ENCODE peak calls at places on chromosomes 6 and 20, in seven cellular contexts. Z, S, Y, L, C, Q and D are unnamed samples.

GRCh38 chr6:136503303-136503702 is 46.9 kb downstream of the MAP7 start:
- DNase-seq in Z (no peak), S (no peak), Y (no peak), L (no peak), C (no peak), Q (no peak), D (no peak)

GRCh38 chr6:16770701-16771569 is 9.7 kb upstream of the ATXN1 start:
- DNase-seq in Z (peak; percentile 79), S (peak; percentile 76), Y (peak; percentile 76), L (peak; percentile 79), C (peak; percentile 88), Q (no peak), D (no peak)

GRCh38 chr20:39893013-39893685 is 795.9 kb downstream of the MAFB start:
- DNase-seq in Z (peak; percentile 86), S (no peak), Y (peak; percentile 42), L (no peak), C (no peak), Q (no peak), D (no peak)

GRCh38 chr6:170185175-170185970 is 105.5 kb downstream of the DLL1 start:
- DNase-seq in Z (no peak), S (no peak), Y (no peak), L (no peak), C (no peak), Q (no peak), D (peak; percentile 56)

GRCh38 chr6:131960371-131961133 is 9.4 kb upstream of the CCN2 start:
- DNase-seq in Z (no peak), S (no peak), Y (no peak), L (no peak), C (no peak), Q (no peak), D (no peak)

GRCh38 chr6:36701401-36701991 is 3.9 kb downstream of the RAB44 start:
- DNase-seq in Z (no peak), S (no peak), Y (no peak), L (peak; percentile 29), C (no peak), Q (no peak), D (no peak)

GRCh38 chr6:12718025-12718424 is 1.5 kb downstream of the PHACTR1 start:
- DNase-seq in Z (peak; percentile 80), S (no peak), Y (no peak), L (no peak), C (no peak), Q (no peak), D (no peak)

GRCh38 chr6:168136001-168136400 is 57.0 kb upstream of the FRMD1 start:
- DNase-seq in Z (no peak), S (no peak), Y (no peak), L (no peak), C (no peak), Q (no peak), D (peak; percentile 20)

GRCh38 chr6:167976708-167977107 is 20.8 kb upstream of the KIF25 start:
- DNase-seq in Z (no peak), S (no peak), Y (no peak), L (no peak), C (no peak), Q (no peak), D (no peak)

GRCh38 chr6:170132561-170132991 is 158.3 kb downstream of the DLL1 start:
- DNase-seq in Z (no peak), S (peak; percentile 25), Y (peak; percentile 84), L (no peak), C (no peak), Q (no peak), D (peak; percentile 53)

GRCh38 chr6:27791182-27791939 is 120.8 kb downstream of the OR2B2 start:
- DNase-seq in Z (peak; percentile 79), S (no peak), Y (peak; percentile 76), L (peak; percentile 59), C (no peak), Q (no peak), D (peak; percentile 66)

GRCh38 chr6:894274-894673 is 201.3 kb upstream of the EXOC2 start:
- DNase-seq in Z (no peak), S (no peak), Y (no peak), L (no peak), C (no peak), Q (no peak), D (no peak)

GRCh38 chr6:136526196-136526930 is 23.9 kb downstream of the MAP7 start:
- DNase-seq in Z (peak; percentile 64), S (no peak), Y (peak; percentile 95), L (peak; percentile 19), C (peak; percentile 69), Q (no peak), D (no peak)

GRCh38 chr20:7939663-7940062 is 595 bp downstream of the HAO1 start:
- DNase-seq in Z (no peak), S (no peak), Y (no peak), L (no peak), C (no peak), Q (no peak), D (no peak)

GRCh38 chr6:85402922-85403321 is 47.0 kb upstream of the NT5E start:
- DNase-seq in Z (no peak), S (no peak), Y (no peak), L (no peak), C (no peak), Q (no peak), D (no peak)

GRCh38 chr6:111382476-111383294 is 100.3 kb downstream of the REV3L start:
- DNase-seq in Z (no peak), S (no peak), Y (no peak), L (no peak), C (peak; percentile 49), Q (no peak), D (no peak)

GRCh38 chr20:58623579-58624473 is 27.3 kb upstream of the STX16 start:
- DNase-seq in Z (peak; percentile 98), S (peak; percentile 64), Y (peak; percentile 100), L (no peak), C (no peak), Q (no peak), D (no peak)

GRCh38 chr6:155850408-155850841 is 394.8 kb upstream of the NOX3 start:
- DNase-seq in Z (peak; percentile 77), S (no peak), Y (no peak), L (no peak), C (no peak), Q (no peak), D (no peak)

GRCh38 chr20:3349786-3350185 is 57.7 kb downstream of the DNAAF9 start:
- DNase-seq in Z (no peak), S (no peak), Y (no peak), L (no peak), C (no peak), Q (no peak), D (no peak)

GRCh38 chr20:31605902-31606677 is 1.0 kb downstream of the ID1 start:
- DNase-seq in Z (peak; percentile 25), S (no peak), Y (peak; percentile 87), L (no peak), C (peak; percentile 63), Q (no peak), D (no peak)
- TF ChIP-seq CTCF in Z (no peak), S (no peak), Y (no peak), L (no peak), C (no peak), Q (no peak), D (no peak)

GRCh38 chr6:43606019-43606418 is 23.0 kb downstream of the GTPBP2 start:
- DNase-seq in Z (no peak), S (no peak), Y (no peak), L (no peak), C (no peak), Q (no peak), D (no peak)

GRCh38 chr6:43608783-43609182 is 20.3 kb downstream of the GTPBP2 start:
- DNase-seq in Z (no peak), S (no peak), Y (no peak), L (no peak), C (no peak), Q (no peak), D (no peak)

GRCh38 chr6:43610431-43610830 is 18.6 kb downstream of the GTPBP2 start:
- DNase-seq in Z (no peak), S (no peak), Y (no peak), L (no peak), C (no peak), Q (no peak), D (no peak)

GRCh38 chr6:43609402-43609801 is 19.7 kb downstream of the GTPBP2 start:
- DNase-seq in Z (no peak), S (no peak), Y (no peak), L (no peak), C (no peak), Q (no peak), D (no peak)

GRCh38 chr6:43608310-43608763 is 20.7 kb downstream of the GTPBP2 start:
- DNase-seq in Z (peak; percentile 70), S (no peak), Y (no peak), L (peak; percentile 77), C (no peak), Q (peak; percentile 17), D (no peak)
- TF ChIP-seq CTCF in Z (peak; percentile 95), S (peak; percentile 69), Y (peak; percentile 87), L (peak; percentile 75), C (peak; percentile 78), Q (peak; percentile 74), D (peak; percentile 91)

DNA sequence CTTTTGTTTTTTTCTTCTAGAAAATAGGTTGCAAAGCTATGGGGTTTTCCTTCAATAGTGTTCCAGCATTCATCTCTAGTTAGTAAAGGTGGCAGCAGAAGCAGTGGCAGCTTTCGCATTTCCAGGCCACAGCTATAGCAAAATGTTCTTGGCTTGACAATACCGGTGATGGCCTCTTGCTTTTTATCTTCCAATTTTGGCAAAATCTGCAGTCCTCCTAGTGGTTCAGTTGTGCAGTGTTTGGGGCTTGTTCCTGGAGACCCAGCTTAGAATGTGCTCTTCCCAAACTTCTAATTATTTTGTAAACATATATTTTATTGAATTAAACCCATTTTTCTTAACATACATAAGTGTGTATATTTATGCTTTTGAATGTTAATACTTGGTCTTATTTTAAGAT is 370.6 kb upstream of the MAN1A1 start:
- DNase-seq in Z (no peak), S (no peak), Y (no peak), L (no peak), C (no peak), Q (no peak), D (no peak)
- TF ChIP-seq CTCF in Z (peak; percentile 29), S (no peak), Y (peak; percentile 44), L (no peak), C (no peak), Q (peak; percentile 9), D (peak; percentile 60)

GRCh38 chr6:22145823-22146379 is 150.9 kb downstream of the PRL start:
- DNase-seq in Z (peak; percentile 82), S (no peak), Y (peak; percentile 62), L (no peak), C (no peak), Q (no peak), D (no peak)
- TF ChIP-seq CTCF in Z (peak; percentile 46), S (no peak), Y (peak; percentile 33), L (no peak), C (peak; percentile 23), Q (peak; percentile 22), D (no peak)